ENCODE peak calls at places on chromosomes 3 and 15, in seven cellular contexts. T is EH, Z is NCI-H2029, Y is tibial nerve, B is fibroblast of gingiva, X is posterior vena cava, U is DND-41. Q is an unnamed sample.

GRCh38 chr15:36843822-36844221 is 256.5 kb downstream of the MEIS2 start:
- DNase-seq in T (peak; percentile 30), Z (no peak), Y (no peak), B (no peak), X (no peak), U (no peak), Q (no peak)

GRCh38 chr3:112132975-112133448 is at the start of gene GCSAM:
- DNase-seq in T (no peak), Z (no peak), Y (peak; percentile 40), B (no peak), X (no peak), U (no peak), Q (no peak)

GRCh38 chr15:70533931-70534742 is 229.2 kb downstream of the UACA start:
- DNase-seq in T (peak; percentile 81), Z (no peak), Y (no peak), B (no peak), X (no peak), U (no peak), Q (no peak)

GRCh38 chr3:143443851-143444331 is 324.3 kb downstream of the CHST2 start:
- DNase-seq in T (peak; percentile 92), Z (peak; percentile 86), Y (peak; percentile 68), B (peak; percentile 91), X (no peak), U (peak; percentile 49), Q (no peak)

GRCh38 chr15:31265871-31266711 is 60.5 kb upstream of the KLF13 start:
- DNase-seq in T (peak; percentile 34), Z (no peak), Y (peak; percentile 45), B (peak; percentile 14), X (peak; percentile 82), U (peak; percentile 93), Q (peak; percentile 64)

GRCh38 chr15:29890761-29891457 is 68.6 kb upstream of the TJP1 start:
- DNase-seq in T (no peak), Z (no peak), Y (no peak), B (no peak), X (no peak), U (no peak), Q (no peak)

GRCh38 chr3:188279696-188280398 is 125.9 kb downstream of the LPP start:
- DNase-seq in T (no peak), Z (peak; percentile 63), Y (no peak), B (no peak), X (no peak), U (no peak), Q (no peak)

GRCh38 chr3:9902372-9903237 is at the start of gene IL17RE:
- DNase-seq in T (peak; percentile 27), Z (no peak), Y (no peak), B (no peak), X (peak; percentile 54), U (peak; percentile 20), Q (peak; percentile 86)

GRCh38 chr3:166560253-166560652 is 723.0 kb upstream of the BCHE start:
- DNase-seq in T (no peak), Z (no peak), Y (no peak), B (no peak), X (no peak), U (no peak), Q (no peak)

GRCh38 chr3:190044142-190044541 is 76.6 kb downstream of the P3H2 start:
- DNase-seq in T (peak; percentile 64), Z (no peak), Y (no peak), B (no peak), X (no peak), U (no peak), Q (no peak)

GRCh38 chr3:138332472-138333073 is 2.9 kb upstream of the NME9 start:
- DNase-seq in T (peak; percentile 51), Z (no peak), Y (no peak), B (peak; percentile 30), X (no peak), U (no peak), Q (no peak)

GRCh38 chr15:39717134-39717533 is 65.5 kb downstream of the FSIP1 start:
- DNase-seq in T (no peak), Z (no peak), Y (no peak), B (no peak), X (no peak), U (no peak), Q (no peak)

GRCh38 chr3:29922990-29923746 is 642.3 kb downstream of the RBMS3 start:
- DNase-seq in T (peak; percentile 87), Z (peak; percentile 5), Y (peak; percentile 39), B (peak; percentile 89), X (no peak), U (no peak), Q (no peak)

GRCh38 chr3:38553071-38553470 is 56.9 kb downstream of the EXOG start:
- DNase-seq in T (no peak), Z (no peak), Y (no peak), B (no peak), X (no peak), U (no peak), Q (no peak)

GRCh38 chr3:21294768-21295167 is 456.2 kb downstream of the ZNF385D start:
- DNase-seq in T (peak; percentile 78), Z (no peak), Y (no peak), B (no peak), X (no peak), U (no peak), Q (no peak)

GRCh38 chr15:99433026-99433756 is 132.6 kb upstream of the MEF2A start:
- DNase-seq in T (no peak), Z (no peak), Y (no peak), B (no peak), X (peak; percentile 57), U (no peak), Q (peak; percentile 81)

GRCh38 chr15:69119692-69120395 is 40.6 kb upstream of the GLCE start:
- DNase-seq in T (no peak), Z (no peak), Y (no peak), B (no peak), X (no peak), U (no peak), Q (no peak)

GRCh38 chr3:108125550-108126071 is 34.8 kb upstream of the CD47 start:
- DNase-seq in T (no peak), Z (peak; percentile 22), Y (no peak), B (no peak), X (no peak), U (peak; percentile 85), Q (no peak)

GRCh38 chr3:112333002-112333385 is at the start of gene CD200:
- DNase-seq in T (peak; percentile 10), Z (no peak), Y (peak; percentile 59), B (no peak), X (peak; percentile 88), U (no peak), Q (peak; percentile 72)

GRCh38 chr15:37098468-37099320 is 1.7 kb downstream of the MEIS2 start:
- DNase-seq in T (peak; percentile 56), Z (no peak), Y (peak; percentile 20), B (peak; percentile 26), X (peak; percentile 86), U (no peak), Q (no peak)

GRCh38 chr15:56929389-56929788 is 10.9 kb downstream of the TCF12 start:
- DNase-seq in T (peak; percentile 77), Z (no peak), Y (no peak), B (no peak), X (no peak), U (no peak), Q (no peak)

GRCh38 chr3:100957407-100958100 is 35.7 kb downstream of the ABI3BP start:
- DNase-seq in T (peak; percentile 86), Z (no peak), Y (no peak), B (peak; percentile 57), X (no peak), U (no peak), Q (no peak)